ENCODE peak calls at places on chromosomes 12 and 14, in five cellular contexts. E, D, A, U and J are unnamed samples.

GRCh38 chr12:68067762-68068376 is 78.6 kb downstream of the IFNG-AS1 start:
- DNase-seq in E (peak; percentile 7), U (no peak), D (no peak), A (no peak), J (no peak)

GRCh38 chr14:85587152-85587697 is 57.3 kb downstream of the FLRT2 start:
- DNase-seq in A (no peak), E (peak; percentile 47), U (no peak), D (no peak), J (no peak)

GRCh38 chr14:58637391-58638230 is at the start of gene DACT1:
- DNase-seq in D (peak; percentile 14), E (peak; percentile 86), A (peak; percentile 25), U (peak; percentile 76), J (peak; percentile 70)

GRCh38 chr12:57254506-57255280 is 3.7 kb upstream of the STAC3 start:
- DNase-seq in E (no peak), D (no peak), U (no peak), A (no peak), J (no peak)

GRCh38 chr12:42981379-42981778 is 391.8 kb upstream of the PRICKLE1 start:
- DNase-seq in A (no peak), D (no peak), U (no peak), E (peak; percentile 84), J (no peak)

GRCh38 chr12:12477532-12477890 is 85.2 kb downstream of the DUSP16 start:
- DNase-seq in U (no peak), D (no peak), E (no peak), A (no peak), J (no peak)

GRCh38 chr14:73242274-73242960 is 5.1 kb downstream of the PAPLN start:
- DNase-seq in E (no peak), D (no peak), U (no peak), A (no peak), J (no peak)

GRCh38 chr14:71628433-71628832 is 303.8 kb upstream of the RGS6 start:
- DNase-seq in A (no peak), D (no peak), U (no peak), E (no peak), J (no peak)

GRCh38 chr12:19893514-19893913 is 454.2 kb downstream of the AEBP2 start:
- DNase-seq in U (no peak), E (peak; percentile 58), A (peak; percentile 20), D (no peak), J (no peak)

GRCh38 chr12:27571463-27571862 is 47.5 kb downstream of the PPFIBP1 start:
- DNase-seq in A (no peak), E (peak; percentile 94), U (no peak), D (no peak), J (no peak)

GRCh38 chr14:38098074-38098846 is 109.4 kb upstream of the SSTR1 start:
- DNase-seq in D (no peak), A (no peak), U (no peak), E (peak; percentile 88), J (no peak)

GRCh38 chr12:60872850-60873713 is 1277.3 kb downstream of the SLC16A7 start:
- DNase-seq in E (no peak), A (no peak), D (no peak), U (no peak), J (no peak)

GRCh38 chr14:60085085-60085484 is 6.6 kb upstream of the PCNX4 start:
- DNase-seq in E (peak; percentile 71), U (no peak), A (no peak), D (no peak), J (no peak)

GRCh38 chr14:28762949-28763313 is 3.7 kb upstream of the FOXG1 start:
- DNase-seq in A (no peak), U (no peak), E (no peak), D (no peak), J (no peak)

GRCh38 chr12:29564925-29565324 is 67.4 kb upstream of the OVCH1 start:
- DNase-seq in D (no peak), U (no peak), E (no peak), A (no peak), J (no peak)

GRCh38 chr12:29565727-29566126 is 68.2 kb upstream of the OVCH1 start:
- DNase-seq in E (no peak), D (no peak), U (no peak), A (no peak), J (no peak)

GRCh38 chr12:29572938-29573337 is 75.5 kb upstream of the OVCH1 start:
- DNase-seq in U (no peak), D (no peak), E (no peak), A (no peak), J (no peak)

GRCh38 chr12:29566441-29566840 is 69.0 kb upstream of the OVCH1 start:
- DNase-seq in E (no peak), D (no peak), A (no peak), U (no peak), J (no peak)

GRCh38 chr12:29569392-29569791 is 71.9 kb upstream of the OVCH1 start:
- DNase-seq in E (peak; percentile 63), D (no peak), A (no peak), U (no peak), J (no peak)
- H3K4me1 ChIP-seq in E (peaks cover 13% of the 10 kb centered on the region), D (peaks cover 3% of the 10 kb centered on the region), A (no peaks in the 10 kb centered on the region), U (peaks cover 49% of the 10 kb centered on the region), J (no peaks in the 10 kb centered on the region)

DNA sequence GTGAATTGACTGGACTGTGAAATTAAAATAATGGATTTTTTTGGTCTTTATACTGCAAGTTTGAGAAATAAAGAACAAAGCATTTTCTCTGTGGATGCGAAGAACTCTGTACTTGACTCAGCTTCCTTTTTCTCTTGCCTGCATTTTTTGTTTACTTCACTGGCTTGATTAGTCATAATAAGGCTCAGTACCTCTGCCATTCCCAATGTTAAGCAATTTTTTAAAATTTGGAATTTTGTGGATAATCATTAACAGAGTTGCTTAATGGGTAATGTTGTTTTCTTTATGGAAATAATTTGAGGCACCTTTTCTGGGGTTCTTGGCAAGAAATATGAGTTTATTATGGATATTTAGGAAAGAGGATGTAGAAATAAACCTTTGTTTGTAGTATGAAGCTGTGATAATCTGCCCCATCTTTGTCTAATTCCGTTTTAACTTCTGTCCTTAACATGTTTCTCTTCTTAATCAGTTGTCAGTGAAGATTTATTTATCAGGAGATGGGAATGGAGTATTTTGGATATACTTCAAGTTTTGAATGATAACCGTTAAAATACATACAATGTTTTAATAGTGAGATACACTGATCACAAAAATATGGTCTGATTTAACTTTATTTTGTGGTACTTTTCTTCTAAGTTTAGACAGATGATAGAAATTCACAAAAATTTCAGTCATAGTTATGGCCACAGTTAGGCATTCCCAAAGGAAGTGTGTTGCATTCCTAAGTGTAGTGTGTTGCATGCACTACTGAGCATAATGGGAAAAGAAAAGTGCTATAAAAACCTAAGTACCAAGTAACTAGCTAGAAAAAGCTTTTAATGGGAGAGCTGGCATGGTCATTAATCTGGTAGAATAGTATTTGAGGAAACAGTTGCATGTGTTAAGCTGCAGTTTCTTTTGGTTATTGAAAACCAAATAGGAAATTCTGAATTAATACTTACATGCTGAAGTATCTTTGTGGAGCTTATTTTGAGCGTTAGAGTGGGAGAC is 27.7 kb downstream of the WNK1 start:
- DNase-seq in U (no peak), E (peak; percentile 80), D (no peak), A (no peak), J (no peak)
- H3K4me3 ChIP-seq in U (peak overlapping the region; percentile 9), E (peak overlapping the region; percentile 55), D (peak overlapping the region; percentile 53), A (no peak overlapping the region), J (no peak overlapping the region)

DNA sequence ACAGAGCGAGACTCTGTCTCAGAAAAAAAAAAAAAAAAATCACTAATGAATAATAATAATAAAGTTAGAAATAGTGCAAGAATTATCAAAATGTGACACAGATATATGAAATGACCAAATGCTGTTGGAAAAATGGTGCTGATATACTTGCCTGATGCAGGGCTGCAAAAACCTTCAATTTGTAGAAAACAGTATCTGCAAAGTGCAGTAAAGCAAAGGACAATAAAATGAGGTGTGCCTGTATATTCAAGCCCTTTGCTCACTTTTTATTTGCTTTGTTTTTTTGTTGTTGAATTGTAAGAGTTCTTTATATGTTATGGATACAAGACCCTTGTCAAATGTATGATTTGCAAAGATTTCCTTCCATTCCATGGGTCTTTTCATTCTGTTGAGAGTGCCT is 9.0 kb upstream of the PAPOLA start:
- DNase-seq in U (no peak), A (no peak), D (no peak), E (no peak), J (no peak)
- H3K4me1 ChIP-seq in U (no peaks in the 10 kb centered on the region), A (no peaks in the 10 kb centered on the region), D (no peaks in the 10 kb centered on the region), E (no peaks in the 10 kb centered on the region), J (no peaks in the 10 kb centered on the region)

GRCh38 chr12:8709124-8709830 is 11.5 kb downstream of the RIMKLB start:
- DNase-seq in U (no peak), D (no peak), E (peak; percentile 42), A (peak; percentile 84), J (no peak)
- H3K4me3 ChIP-seq in U (peak overlapping the region; percentile 52), D (peak overlapping the region; percentile 70), E (peak overlapping the region; percentile 46), A (no peak overlapping the region), J (no peak overlapping the region)

DNA sequence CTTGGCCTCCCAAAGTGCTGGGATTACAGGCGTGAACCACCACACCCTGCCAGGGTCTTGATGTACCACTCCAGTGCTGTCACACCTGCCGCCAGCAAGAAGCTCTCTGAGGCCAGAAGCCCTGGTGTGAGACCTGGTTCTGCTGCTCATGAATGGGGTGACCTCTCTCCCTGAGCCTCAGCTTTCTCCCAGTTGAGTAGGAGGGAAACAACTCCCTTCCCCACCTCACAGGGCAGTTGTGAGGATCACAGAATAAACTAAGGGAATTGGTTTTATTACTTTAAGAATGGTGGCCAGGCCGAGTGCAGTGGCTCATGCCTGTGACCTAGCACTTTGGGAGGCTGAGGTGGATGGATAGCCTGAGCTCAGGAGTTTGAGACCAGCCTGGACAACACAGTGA is 5.8 kb upstream of the CD63 start:
- DNase-seq in E (no peak), D (no peak), A (no peak), U (no peak), J (no peak)
- H3K4me1 ChIP-seq in E (peaks cover 16% of the 10 kb centered on the region), D (peaks cover 26% of the 10 kb centered on the region), A (no peaks in the 10 kb centered on the region), U (peaks cover 37% of the 10 kb centered on the region), J (no peaks in the 10 kb centered on the region)

GRCh38 chr14:91065266-91065665 is 4.8 kb upstream of the RPS6KA5 start:
- DNase-seq in E (no peak), D (no peak), U (no peak), A (no peak), J (no peak)

GRCh38 chr14:91060472-91061308 is at the start of gene RPS6KA5:
- DNase-seq in A (peak; percentile 100), U (peak; percentile 100), D (peak; percentile 100), E (peak; percentile 100), J (peak; percentile 100)

GRCh38 chr14:91061309-91061887 is 957 bp upstream of the RPS6KA5 start:
- DNase-seq in D (no peak), A (no peak), U (no peak), E (peak; percentile 32), J (no peak)

GRCh38 chr14:91063119-91063518 is 2.7 kb upstream of the RPS6KA5 start:
- DNase-seq in E (peak; percentile 2), U (no peak), A (peak; percentile 63), D (no peak), J (no peak)

DNA sequence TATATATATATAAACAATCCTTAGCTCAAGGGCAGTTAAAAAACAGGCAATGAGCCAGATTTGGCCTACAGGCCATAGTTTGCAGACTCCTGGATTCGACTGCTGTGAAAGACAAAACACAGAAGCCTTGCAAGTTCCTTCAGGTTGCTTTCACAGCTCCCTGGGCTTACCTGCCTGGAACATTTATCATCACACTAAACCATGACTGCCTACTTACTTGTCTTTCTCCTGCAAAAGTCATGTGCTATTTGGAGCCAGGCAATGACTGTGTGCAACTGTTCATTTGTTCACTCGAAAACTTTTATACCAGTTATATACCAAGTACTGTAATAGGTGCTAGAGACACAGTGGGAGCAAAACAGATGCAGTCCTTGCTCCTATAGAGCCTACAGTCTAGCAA is 2.2 kb upstream of the RPS6KA5 start:
- DNase-seq in U (no peak), E (no peak), A (no peak), D (no peak), J (no peak)
- H3K4me3 ChIP-seq in U (no peak overlapping the region), E (no peak overlapping the region), A (no peak overlapping the region), D (no peak overlapping the region), J (no peak overlapping the region)